ENCODE peak calls at places on chromosomes 2 and 18, in five cellular contexts. One of them, this sample, is unnamed.

GRCh38 chr2:104774631-104775030 is 79.3 kb upstream of the POU3F3 start:
- DNase-seq in non-pigmented ciliary epithelial cell: peak
- DNase-seq in fibroblast of the aortic adventitia: no peak
- DNase-seq in HCT116: no peak
- DNase-seq in ovary: no peak
- DNase-seq in this sample: no peak

GRCh38 chr2:106956879-106957278 is 70.9 kb upstream of the ST6GAL2 start:
- DNase-seq in non-pigmented ciliary epithelial cell: peak
- DNase-seq in fibroblast of the aortic adventitia: peak
- DNase-seq in ovary: no peak
- DNase-seq in HCT116: no peak
- DNase-seq in this sample: no peak

GRCh38 chr2:47620717-47621437 is 162.1 kb upstream of the MSH6 start:
- DNase-seq in HCT116: no peak
- DNase-seq in fibroblast of the aortic adventitia: no peak
- DNase-seq in ovary: no peak
- DNase-seq in non-pigmented ciliary epithelial cell: no peak
- DNase-seq in this sample: no peak

GRCh38 chr2:135095591-135095990 is 43.5 kb downstream of the RAB3GAP1 start:
- DNase-seq in ovary: no peak
- DNase-seq in fibroblast of the aortic adventitia: no peak
- DNase-seq in HCT116: no peak
- DNase-seq in non-pigmented ciliary epithelial cell: no peak
- DNase-seq in this sample: no peak

GRCh38 chr18:73419531-73419930 is 551.7 kb upstream of the NETO1 start:
- DNase-seq in fibroblast of the aortic adventitia: no peak
- DNase-seq in HCT116: no peak
- DNase-seq in non-pigmented ciliary epithelial cell: no peak
- DNase-seq in ovary: no peak
- DNase-seq in this sample: no peak

GRCh38 chr18:49016648-49017539 is 66.1 kb upstream of the SMAD7 start:
- DNase-seq in ovary: peak
- DNase-seq in HCT116: peak
- DNase-seq in non-pigmented ciliary epithelial cell: no peak
- DNase-seq in fibroblast of the aortic adventitia: peak
- DNase-seq in this sample: no peak

GRCh38 chr2:142112648-142113278 is 18.1 kb downstream of the LRP1B start:
- DNase-seq in non-pigmented ciliary epithelial cell: peak
- DNase-seq in HCT116: peak
- DNase-seq in fibroblast of the aortic adventitia: peak
- DNase-seq in ovary: no peak
- DNase-seq in this sample: no peak

GRCh38 chr18:58402247-58402646 is 226.6 kb downstream of the ALPK2 start:
- DNase-seq in HCT116: no peak
- DNase-seq in ovary: no peak
- DNase-seq in non-pigmented ciliary epithelial cell: no peak
- DNase-seq in fibroblast of the aortic adventitia: peak
- DNase-seq in this sample: no peak

GRCh38 chr2:238098854-238099708 is 1.1 kb upstream of the ESPNL start:
- DNase-seq in ovary: no peak
- DNase-seq in fibroblast of the aortic adventitia: no peak
- DNase-seq in HCT116: no peak
- DNase-seq in non-pigmented ciliary epithelial cell: no peak
- DNase-seq in this sample: no peak

GRCh38 chr2:65514555-65515195 is 82.3 kb upstream of the SPRED2 start:
- DNase-seq in ovary: no peak
- DNase-seq in non-pigmented ciliary epithelial cell: no peak
- DNase-seq in fibroblast of the aortic adventitia: peak
- DNase-seq in HCT116: no peak
- DNase-seq in this sample: no peak

GRCh38 chr18:77380695-77381094 is 131.0 kb downstream of the GALR1 start:
- DNase-seq in ovary: no peak
- DNase-seq in fibroblast of the aortic adventitia: no peak
- DNase-seq in HCT116: no peak
- DNase-seq in non-pigmented ciliary epithelial cell: no peak
- DNase-seq in this sample: no peak

GRCh38 chr2:80365762-80366161 is 61.2 kb upstream of the LRRTM1 start:
- DNase-seq in fibroblast of the aortic adventitia: no peak
- DNase-seq in HCT116: no peak
- DNase-seq in ovary: no peak
- DNase-seq in non-pigmented ciliary epithelial cell: no peak
- DNase-seq in this sample: no peak

GRCh38 chr2:70498054-70498453 is 55.6 kb downstream of the TGFA start:
- DNase-seq in ovary: no peak
- DNase-seq in HCT116: peak
- DNase-seq in non-pigmented ciliary epithelial cell: no peak
- DNase-seq in fibroblast of the aortic adventitia: no peak
- DNase-seq in this sample: no peak

GRCh38 chr2:64975232-64975791 is 13.9 kb upstream of the SLC1A4 start:
- DNase-seq in HCT116: peak
- DNase-seq in non-pigmented ciliary epithelial cell: no peak
- DNase-seq in fibroblast of the aortic adventitia: peak
- DNase-seq in ovary: no peak
- DNase-seq in this sample: no peak

GRCh38 chr18:11021477-11021876 is 127.9 kb downstream of the PIEZO2 start:
- DNase-seq in ovary: no peak
- DNase-seq in non-pigmented ciliary epithelial cell: no peak
- DNase-seq in HCT116: no peak
- DNase-seq in fibroblast of the aortic adventitia: no peak
- DNase-seq in this sample: no peak

GRCh38 chr2:20231159-20231558 is 6.2 kb upstream of the SDC1 start:
- DNase-seq in ovary: no peak
- DNase-seq in non-pigmented ciliary epithelial cell: no peak
- DNase-seq in HCT116: no peak
- DNase-seq in fibroblast of the aortic adventitia: no peak
- DNase-seq in this sample: no peak

GRCh38 chr2:37795938-37796337 is 124.5 kb upstream of the CDC42EP3 start:
- DNase-seq in non-pigmented ciliary epithelial cell: no peak
- DNase-seq in HCT116: no peak
- DNase-seq in fibroblast of the aortic adventitia: peak
- DNase-seq in ovary: no peak
- DNase-seq in this sample: no peak

This sample was measured in GF-D8.